ENCODE peak calls at places on chromosomes 12 and 14, in four cellular contexts. Q, R, T and W are unnamed samples.

GRCh38 chr12:49388682-49389081 is 21.4 kb downstream of the SPATS2 start:
- DNase-seq in Q (no peak), R (no peak), T (no peak), W (no peak)

GRCh38 chr12:66964629-66965028 is 285.8 kb upstream of the GRIP1 start:
- DNase-seq in Q (no peak), R (no peak), T (peak; percentile 12), W (peak; percentile 61)

GRCh38 chr14:46691819-46692218 is 40.2 kb upstream of the RPL10L start:
- DNase-seq in Q (no peak), R (no peak), T (no peak), W (no peak)

GRCh38 chr12:46952880-46953517 is 126.4 kb upstream of the PCED1B start:
- DNase-seq in Q (no peak), R (no peak), T (no peak), W (no peak)

GRCh38 chr14:20530771-20531571 is 25.6 kb downstream of the RNASE10 start:
- DNase-seq in Q (peak; percentile 53), R (peak; percentile 66), T (peak; percentile 72), W (peak; percentile 60)

GRCh38 chr12:50017047-50017446 is 8.2 kb downstream of the RACGAP1 start:
- DNase-seq in Q (no peak), R (no peak), T (peak; percentile 81), W (no peak)

GRCh38 chr12:27331299-27331926 is 1.2 kb upstream of the BMAL2 start:
- DNase-seq in Q (no peak), R (peak; percentile 83), T (peak; percentile 89), W (peak; percentile 63)

GRCh38 chr14:34913619-34914018 is 38.5 kb upstream of the BAZ1A start:
- DNase-seq in Q (no peak), R (no peak), T (no peak), W (no peak)

GRCh38 chr12:114201794-114202193 is 204.2 kb downstream of the TBX5 start:
- DNase-seq in Q (no peak), R (no peak), T (no peak), W (no peak)

GRCh38 chr12:54040148-54040494 is 7.3 kb downstream of the HOXC5 start:
- DNase-seq in Q (peak; percentile 73), R (no peak), T (no peak), W (no peak)

GRCh38 chr12:110689002-110689600 is at the start of gene HVCN1:
- DNase-seq in Q (peak; percentile 79), R (no peak), T (peak; percentile 10), W (no peak)

GRCh38 chr12:59086124-59086523 is 165.8 kb upstream of the LRIG3 start:
- DNase-seq in Q (no peak), R (no peak), T (no peak), W (no peak)

GRCh38 chr12:29148958-29149690 is at the start of gene FAR2:
- DNase-seq in Q (peak; percentile 15), R (peak; percentile 58), T (no peak), W (peak; percentile 56)

GRCh38 chr12:990649-991349 is at the start of gene ERC1:
- DNase-seq in Q (peak; percentile 96), R (peak; percentile 93), T (peak; percentile 88), W (peak; percentile 84)

GRCh38 chr12:122999986-123000420 is 19.5 kb downstream of the ARL6IP4 start:
- DNase-seq in Q (no peak), R (no peak), T (no peak), W (no peak)

GRCh38 chr14:94110552-94111181 is at the start of gene IFI27:
- DNase-seq in Q (no peak), R (peak; percentile 86), T (peak; percentile 18), W (no peak)

GRCh38 chr14:78754059-78754458 is 583.9 kb downstream of the NRXN3 start:
- DNase-seq in Q (no peak), R (no peak), T (no peak), W (no peak)

GRCh38 chr12:5565933-5566632 is 134.2 kb downstream of the NTF3 start:
- DNase-seq in Q (no peak), R (no peak), T (peak; percentile 8), W (no peak)

GRCh38 chr12:79444089-79444488 is 246.7 kb downstream of the PAWR start:
- DNase-seq in Q (no peak), R (no peak), T (peak; percentile 84), W (no peak)